ENCODE peak calls at places on chromosomes 13 and 19, in eight cellular contexts. C, A, W, L, H, I, P and Q are unnamed samples.
A peak's percentile ranks its signal among the peaks of the same experiment; 100 is the strongest.

GRCh38 chr13:94063096-94063495 is 416.4 kb downstream of the DCT start:
- DNase-seq in I (peak; percentile 28), A (no peak), W (no peak), H (peak; percentile 53), C (peak; percentile 44), L (no peak), P (no peak), Q (no peak)

GRCh38 chr19:15107056-15108010 is at the start of gene SYDE1:
- DNase-seq in W (no peak), C (no peak), P (no peak), H (peak; percentile 72), A (no peak), L (peak; percentile 81), I (peak; percentile 87), Q (no peak)

GRCh38 chr13:91184244-91184926 is 163.1 kb upstream of the MIR17HG start:
- DNase-seq in H (no peak), L (no peak), P (no peak), C (no peak), I (peak; percentile 9), W (no peak), A (no peak), Q (no peak)

GRCh38 chr19:18486746-18487145 is 35.1 kb downstream of the ELL start:
- DNase-seq in W (no peak), C (no peak), A (no peak), I (no peak), P (no peak), H (no peak), L (no peak), Q (no peak)

GRCh38 chr19:41530761-41531301 is 45.1 kb upstream of the CEACAM21 start:
- DNase-seq in L (no peak), W (no peak), P (peak; percentile 43), A (no peak), C (no peak), H (no peak), I (no peak), Q (no peak)

GRCh38 chr19:55479451-55480230 is 3.2 kb downstream of the ZNF628 start:
- DNase-seq in L (no peak), H (no peak), W (no peak), C (no peak), I (no peak), A (no peak), P (no peak), Q (no peak)

GRCh38 chr13:82165396-82166174 is 1716.7 kb downstream of the SLITRK1 start:
- DNase-seq in C (no peak), A (no peak), L (no peak), W (peak; percentile 28), P (no peak), I (no peak), H (no peak), Q (no peak)

GRCh38 chr13:91347996-91348905 is 764 bp downstream of the MIR17HG start:
- DNase-seq in H (peak; percentile 37), L (no peak), A (peak; percentile 47), I (peak; percentile 34), C (no peak), P (peak; percentile 20), W (peak; percentile 81), Q (peak; percentile 89)

GRCh38 chr13:42769650-42770049 is 11.7 kb upstream of the FAM216B start:
- DNase-seq in P (no peak), H (no peak), W (no peak), L (no peak), A (no peak), C (no peak), I (no peak), Q (no peak)

GRCh38 chr19:6199240-6199983 is 63.9 kb downstream of the ACSBG2 start:
- DNase-seq in H (peak; percentile 99), P (peak; percentile 96), A (peak; percentile 98), L (peak; percentile 98), W (peak; percentile 100), C (peak; percentile 95), I (peak; percentile 99), Q (peak; percentile 92)

GRCh38 chr19:40284501-40285352 is at the start of gene AKT2:
- DNase-seq in W (peak; percentile 83), I (peak; percentile 40), L (peak; percentile 88), H (peak; percentile 38), A (peak; percentile 38), C (peak; percentile 3), P (peak; percentile 31), Q (peak; percentile 85)

GRCh38 chr13:39462456-39462855 is 140.5 kb downstream of the LHFPL6 start:
- DNase-seq in L (no peak), W (no peak), I (peak; percentile 26), A (no peak), P (peak; percentile 26), C (no peak), H (peak; percentile 66), Q (no peak)

GRCh38 chr19:1088419-1089066 is 6.6 kb downstream of the POLR2E start:
- DNase-seq in H (no peak), I (no peak), P (no peak), L (no peak), C (no peak), W (no peak), A (no peak), Q (no peak)

GRCh38 chr13:98672947-98673545 is 79.4 kb downstream of the SLC15A1 start:
- DNase-seq in A (peak; percentile 5), W (no peak), I (peak; percentile 75), L (peak; percentile 80), P (peak; percentile 54), H (peak; percentile 85), C (peak; percentile 59), Q (no peak)

GRCh38 chr19:38009650-38010229 is 102.7 kb downstream of the SIPA1L3 start:
- DNase-seq in W (no peak), I (no peak), L (no peak), P (no peak), A (no peak), C (no peak), H (no peak), Q (no peak)